ENCODE peak calls at places on chromosomes 16 and 17, in seven cellular contexts. Z is naive B cell; T is heart left ventricle; Y is activated CD8-positive, alpha-beta T cell treated with anti-CD3 and anti-CD28 coated beads for 36 hours; A is activated T-cell treated with anti-CD3 and anti-CD28 coated beads, Interleukin-2, amount 50 U/mL, for 4 hours; D is right cardiac atrium; N is foreskin keratinocyte. B is an unnamed sample.

GRCh38 chr16:74320707-74321106 is 24.1 kb downstream of the PSMD7 start:
- ATAC-seq in Z (no peak), N (no peak), T (no peak), A (no peak), Y (no peak), D (peak), B (no peak)

GRCh38 chr16:86876499-86876898 is 298.1 kb downstream of the FOXL1 start:
- ATAC-seq in A (no peak), Y (no peak), T (no peak), N (no peak), Z (no peak), D (no peak), B (no peak)

GRCh38 chr17:64767269-64767997 is 105.3 kb upstream of the SMURF2 start:
- ATAC-seq in T (no peak), A (no peak), Z (no peak), Y (no peak), D (no peak), N (no peak), B (no peak)

GRCh38 chr17:50173335-50173941 is 7.6 kb downstream of the SGCA start:
- ATAC-seq in Y (no peak), T (no peak), A (no peak), Z (no peak), D (peak), N (no peak), B (peak)

GRCh38 chr17:9192010-9192409 is 170.7 kb downstream of the NTN1 start:
- ATAC-seq in Y (no peak), T (no peak), D (no peak), A (no peak), Z (no peak), N (no peak), B (peak)

GRCh38 chr16:46762583-46762982 is 14.4 kb upstream of the MYLK3 start:
- ATAC-seq in N (peak), D (no peak), Y (no peak), T (no peak), A (no peak), Z (no peak), B (no peak)

GRCh38 chr17:43406676-43407645 is 8.2 kb downstream of the ARL4D start:
- ATAC-seq in Z (no peak), T (no peak), N (no peak), D (peak), A (no peak), Y (no peak), B (no peak)

GRCh38 chr17:17805575-17805974 is 31.2 kb downstream of the SREBF1 start:
- ATAC-seq in D (peak), N (peak), T (peak), Z (no peak), A (no peak), Y (no peak), B (no peak)

GRCh38 chr17:82385559-82386255 is 14.1 kb downstream of the UTS2R start:
- ATAC-seq in Z (no peak), T (no peak), Y (no peak), A (no peak), N (no peak), D (peak), B (no peak)

GRCh38 chr16:30137897-30138296 is 14.9 kb upstream of the MAPK3 start:
- ATAC-seq in Y (no peak), Z (no peak), D (no peak), A (no peak), N (no peak), T (no peak), B (no peak)

GRCh38 chr17:65487161-65487560 is 74.3 kb downstream of the AXIN2 start:
- ATAC-seq in Y (peak), T (no peak), D (no peak), N (no peak), Z (no peak), A (peak), B (no peak)

GRCh38 chr16:87056083-87056482 is 261.1 kb downstream of the C16orf95 start:
- ATAC-seq in N (no peak), D (no peak), T (peak), Z (no peak), Y (no peak), A (no peak), B (no peak)

GRCh38 chr16:82074019-82074558 is 39.0 kb downstream of the HSD17B2 start:
- ATAC-seq in T (no peak), A (no peak), Y (no peak), D (no peak), Z (no peak), N (no peak), B (no peak)

GRCh38 chr17:4235372-4236279 is 28.2 kb downstream of the ANKFY1 start:
- ATAC-seq in Z (no peak), N (no peak), A (no peak), D (no peak), T (no peak), Y (no peak), B (no peak)

GRCh38 chr17:1434150-1434549 is 21.9 kb downstream of the CRK start:
- ATAC-seq in Y (no peak), A (no peak), Z (no peak), D (no peak), T (peak), N (no peak), B (no peak)

GRCh38 chr16:68227850-68228553 is 7.9 kb downstream of the ESRP2 start:
- ATAC-seq in Z (no peak), N (no peak), D (no peak), Y (no peak), T (no peak), A (no peak), B (no peak)

GRCh38 chr17:67221062-67221998 is 23.7 kb downstream of the HELZ start:
- ATAC-seq in N (peak), T (no peak), A (no peak), Z (peak), D (peak), Y (peak), B (no peak)

GRCh38 chr17:29131814-29132682 is 48.1 kb downstream of the MYO18A start:
- ATAC-seq in T (no peak), Y (peak), D (peak), N (no peak), Z (no peak), A (peak), B (peak)

GRCh38 chr17:82655523-82655922 is 7.3 kb upstream of the WDR45B start:
- ATAC-seq in T (no peak), A (no peak), Y (no peak), Z (no peak), D (no peak), N (no peak), B (no peak)

GRCh38 chr16:89455178-89455577 is 35.2 kb downstream of the ANKRD11 start:
- ATAC-seq in Z (peak), T (no peak), Y (peak), D (no peak), N (no peak), A (peak), B (no peak)

GRCh38 chr17:2042355-2042929 is 620 bp downstream of the OVCA2 start:
- ATAC-seq in N (peak), T (no peak), D (peak), Z (no peak), A (no peak), Y (no peak), B (peak)

GRCh38 chr16:19071811-19072777 is 4.7 kb downstream of the COQ7 start:
- ATAC-seq in Z (no peak), A (no peak), D (no peak), T (no peak), Y (peak), N (peak), B (no peak)

GRCh38 chr16:75267631-75268264 is 16.3 kb upstream of the BCAR1 start:
- ATAC-seq in N (peak), A (no peak), Y (no peak), T (peak), D (peak), Z (no peak), B (peak)